ENCODE peak calls at places on chromosomes 4 and X, in eight cellular contexts. One of them, this sample, is unnamed.

GRCh38 chrX:109393859-109394258 is 88.0 kb downstream of the GUCY2F start:
- DNase-seq in AG10803: no peak
- DNase-seq in BE2C: no peak
- DNase-seq in gastrocnemius medialis: no peak
- DNase-seq in astrocyte: no peak
- DNase-seq in cardiac muscle cell: no peak
- DNase-seq in suprapubic skin: no peak
- DNase-seq in fibroblast of the aortic adventitia: no peak
- DNase-seq in this sample: peak; percentile 6

GRCh38 chrX:130109429-130110378 is 593 bp downstream of the ELF4 start:
- DNase-seq in AG10803: peak; percentile 25
- DNase-seq in BE2C: no peak
- DNase-seq in gastrocnemius medialis: no peak
- DNase-seq in astrocyte: no peak
- DNase-seq in cardiac muscle cell: no peak
- DNase-seq in suprapubic skin: no peak
- DNase-seq in fibroblast of the aortic adventitia: peak; percentile 54
- DNase-seq in this sample: no peak

GRCh38 chr4:184267673-184268573 is 50.2 kb upstream of the ENPP6 start:
- DNase-seq in AG10803: peak; percentile 96
- DNase-seq in BE2C: peak; percentile 56
- DNase-seq in gastrocnemius medialis: no peak
- DNase-seq in astrocyte: peak; percentile 93
- DNase-seq in cardiac muscle cell: no peak
- DNase-seq in suprapubic skin: no peak
- DNase-seq in fibroblast of the aortic adventitia: peak; percentile 93
- DNase-seq in this sample: peak; percentile 91

GRCh38 chr4:121860121-121860520 is 10.2 kb downstream of the BBS7 start:
- DNase-seq in AG10803: no peak
- DNase-seq in BE2C: no peak
- DNase-seq in gastrocnemius medialis: no peak
- DNase-seq in astrocyte: no peak
- DNase-seq in cardiac muscle cell: no peak
- DNase-seq in suprapubic skin: no peak
- DNase-seq in fibroblast of the aortic adventitia: no peak
- DNase-seq in this sample: peak; percentile 17

GRCh38 chrX:83845397-83845796 is 15.5 kb upstream of the CYLC1 start:
- DNase-seq in AG10803: peak; percentile 14
- DNase-seq in BE2C: peak; percentile 8
- DNase-seq in gastrocnemius medialis: no peak
- DNase-seq in astrocyte: peak; percentile 15
- DNase-seq in cardiac muscle cell: peak; percentile 57
- DNase-seq in suprapubic skin: no peak
- DNase-seq in fibroblast of the aortic adventitia: peak; percentile 23
- DNase-seq in this sample: peak; percentile 28

GRCh38 chr4:140427104-140427918 is at the start of gene CLGN:
- DNase-seq in AG10803: peak; percentile 38
- DNase-seq in BE2C: peak; percentile 96
- DNase-seq in gastrocnemius medialis: peak; percentile 7
- DNase-seq in astrocyte: peak; percentile 46
- DNase-seq in cardiac muscle cell: peak; percentile 94
- DNase-seq in suprapubic skin: peak; percentile 61
- DNase-seq in fibroblast of the aortic adventitia: peak; percentile 52
- DNase-seq in this sample: peak; percentile 31

GRCh38 chr4:24103434-24104168 is 213.8 kb upstream of the PPARGC1A start:
- DNase-seq in AG10803: no peak
- DNase-seq in BE2C: no peak
- DNase-seq in gastrocnemius medialis: no peak
- DNase-seq in astrocyte: peak; percentile 62
- DNase-seq in cardiac muscle cell: peak; percentile 28
- DNase-seq in suprapubic skin: no peak
- DNase-seq in fibroblast of the aortic adventitia: peak; percentile 32
- DNase-seq in this sample: peak; percentile 79

GRCh38 chrX:119218198-119218597 is 17.9 kb upstream of the PGRMC1 start:
- DNase-seq in AG10803: no peak
- DNase-seq in BE2C: no peak
- DNase-seq in gastrocnemius medialis: no peak
- DNase-seq in astrocyte: no peak
- DNase-seq in cardiac muscle cell: peak; percentile 7
- DNase-seq in suprapubic skin: no peak
- DNase-seq in fibroblast of the aortic adventitia: peak; percentile 45
- DNase-seq in this sample: peak; percentile 42

GRCh38 chr4:67054901-67055300 is 490.4 kb downstream of the CENPC start:
- DNase-seq in AG10803: no peak
- DNase-seq in BE2C: no peak
- DNase-seq in gastrocnemius medialis: no peak
- DNase-seq in astrocyte: peak; percentile 34
- DNase-seq in cardiac muscle cell: no peak
- DNase-seq in suprapubic skin: no peak
- DNase-seq in fibroblast of the aortic adventitia: no peak
- DNase-seq in this sample: no peak

GRCh38 chr4:112938461-112939058 is 110.9 kb upstream of the ANK2 start:
- DNase-seq in AG10803: peak; percentile 62
- DNase-seq in BE2C: no peak
- DNase-seq in gastrocnemius medialis: no peak
- DNase-seq in astrocyte: peak; percentile 23
- DNase-seq in cardiac muscle cell: peak; percentile 19
- DNase-seq in suprapubic skin: no peak
- DNase-seq in fibroblast of the aortic adventitia: peak; percentile 78
- DNase-seq in this sample: peak; percentile 69

GRCh38 chr4:8905773-8906667 is 34.4 kb upstream of the HMX1 start:
- DNase-seq in AG10803: no peak
- DNase-seq in BE2C: peak; percentile 3
- DNase-seq in gastrocnemius medialis: no peak
- DNase-seq in astrocyte: no peak
- DNase-seq in cardiac muscle cell: no peak
- DNase-seq in suprapubic skin: peak; percentile 44
- DNase-seq in fibroblast of the aortic adventitia: no peak
- DNase-seq in this sample: no peak

GRCh38 chr4:26015133-26015651 is 101.2 kb downstream of the SMIM20 start:
- DNase-seq in AG10803: peak; percentile 100
- DNase-seq in BE2C: no peak
- DNase-seq in gastrocnemius medialis: no peak
- DNase-seq in astrocyte: peak; percentile 99
- DNase-seq in cardiac muscle cell: no peak
- DNase-seq in suprapubic skin: peak; percentile 78
- DNase-seq in fibroblast of the aortic adventitia: peak; percentile 99
- DNase-seq in this sample: peak; percentile 99

GRCh38 chr4:102637391-102637790 is 123.4 kb downstream of the MANBA start:
- DNase-seq in AG10803: no peak
- DNase-seq in BE2C: no peak
- DNase-seq in gastrocnemius medialis: no peak
- DNase-seq in astrocyte: no peak
- DNase-seq in cardiac muscle cell: no peak
- DNase-seq in suprapubic skin: no peak
- DNase-seq in fibroblast of the aortic adventitia: no peak
- DNase-seq in this sample: no peak

GRCh38 chr4:156933633-156934258 is 37.9 kb downstream of the PDGFC start:
- DNase-seq in AG10803: peak; percentile 59
- DNase-seq in BE2C: no peak
- DNase-seq in gastrocnemius medialis: no peak
- DNase-seq in astrocyte: peak; percentile 97
- DNase-seq in cardiac muscle cell: no peak
- DNase-seq in suprapubic skin: no peak
- DNase-seq in fibroblast of the aortic adventitia: peak; percentile 79
- DNase-seq in this sample: peak; percentile 89

GRCh38 chrX:72180539-72180938 is 1.0 kb upstream of the PIN4 start:
- DNase-seq in AG10803: no peak
- DNase-seq in BE2C: no peak
- DNase-seq in gastrocnemius medialis: no peak
- DNase-seq in astrocyte: no peak
- DNase-seq in cardiac muscle cell: no peak
- DNase-seq in suprapubic skin: no peak
- DNase-seq in fibroblast of the aortic adventitia: no peak
- DNase-seq in this sample: no peak

DNA sequence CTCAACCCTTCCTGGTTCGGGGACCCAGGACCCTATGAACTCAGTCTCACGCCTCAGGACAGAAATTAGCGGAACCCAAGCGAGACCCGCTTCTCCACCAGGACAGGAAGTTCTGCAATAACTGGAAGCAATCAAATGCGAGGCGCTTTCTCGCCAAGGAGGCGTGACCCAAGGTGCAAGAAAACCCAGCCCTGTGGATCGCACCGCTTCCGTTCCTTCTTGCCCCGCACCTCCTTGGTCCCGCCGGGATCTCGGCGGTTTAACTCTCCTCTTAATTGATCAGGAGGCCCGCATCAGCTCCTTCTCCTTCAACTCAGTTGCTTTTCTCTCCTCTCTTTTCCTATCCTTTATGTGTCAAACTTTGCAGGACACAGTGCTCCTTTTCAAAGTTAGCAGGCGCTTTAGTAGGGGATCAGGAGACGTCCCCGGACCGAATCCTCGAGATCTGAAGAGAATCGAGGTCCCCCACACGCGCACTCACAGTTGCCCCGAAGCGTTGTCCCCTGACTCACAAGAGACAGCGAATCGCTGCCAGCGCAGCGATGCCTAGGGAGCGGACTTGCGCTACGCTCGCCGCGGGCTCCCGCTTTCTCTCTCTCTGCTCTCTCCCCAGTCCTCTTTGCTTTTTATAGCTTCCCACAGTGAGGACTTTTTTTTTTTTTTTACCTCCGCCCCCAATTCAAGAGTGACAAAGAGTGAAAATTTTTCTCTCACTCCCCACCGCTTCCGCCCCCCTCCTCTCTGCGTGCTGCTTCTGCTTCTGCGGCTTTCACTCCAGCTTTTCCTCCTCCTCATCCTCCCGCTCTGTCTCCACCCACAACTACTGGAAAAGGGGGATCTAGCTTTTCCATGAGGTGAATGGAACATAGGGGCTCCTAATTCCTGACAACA is at the start of gene DKK2:
- DNase-seq in AG10803: peak; percentile 41
- DNase-seq in BE2C: peak; percentile 33
- DNase-seq in gastrocnemius medialis: peak; percentile 2
- DNase-seq in astrocyte: peak; percentile 24
- DNase-seq in cardiac muscle cell: peak; percentile 45
- DNase-seq in suprapubic skin: peak; percentile 78
- DNase-seq in fibroblast of the aortic adventitia: peak; percentile 22
- DNase-seq in this sample: peak; percentile 44
- TF ChIP-seq CTCF in AG10803: no peak
- TF ChIP-seq CTCF in BE2C: no peak
- TF ChIP-seq CTCF in gastrocnemius medialis: no peak
- TF ChIP-seq CTCF in astrocyte: no peak
- TF ChIP-seq CTCF in cardiac muscle cell: no peak
- TF ChIP-seq CTCF in suprapubic skin: no peak
- TF ChIP-seq CTCF in fibroblast of the aortic adventitia: no peak
- TF ChIP-seq CTCF in this sample: no peak

GRCh38 chr4:153576443-153576774 is 107.7 kb upstream of the TLR2 start:
- DNase-seq in AG10803: no peak
- DNase-seq in BE2C: no peak
- DNase-seq in gastrocnemius medialis: no peak
- DNase-seq in astrocyte: no peak
- DNase-seq in cardiac muscle cell: no peak
- DNase-seq in suprapubic skin: no peak
- DNase-seq in fibroblast of the aortic adventitia: no peak
- DNase-seq in this sample: no peak

GRCh38 chr4:153573221-153573620 is 107.1 kb downstream of the TMEM131L start:
- DNase-seq in AG10803: no peak
- DNase-seq in BE2C: no peak
- DNase-seq in gastrocnemius medialis: peak; percentile 77
- DNase-seq in astrocyte: no peak
- DNase-seq in cardiac muscle cell: no peak
- DNase-seq in suprapubic skin: no peak
- DNase-seq in fibroblast of the aortic adventitia: no peak
- DNase-seq in this sample: no peak

GRCh38 chr4:153572609-153573008 is 106.4 kb downstream of the TMEM131L start:
- DNase-seq in AG10803: no peak
- DNase-seq in BE2C: no peak
- DNase-seq in gastrocnemius medialis: no peak
- DNase-seq in astrocyte: no peak
- DNase-seq in cardiac muscle cell: no peak
- DNase-seq in suprapubic skin: no peak
- DNase-seq in fibroblast of the aortic adventitia: no peak
- DNase-seq in this sample: no peak

GRCh38 chr4:153577053-153577452 is 107.0 kb upstream of the TLR2 start:
- DNase-seq in AG10803: no peak
- DNase-seq in BE2C: no peak
- DNase-seq in gastrocnemius medialis: no peak
- DNase-seq in astrocyte: no peak
- DNase-seq in cardiac muscle cell: no peak
- DNase-seq in suprapubic skin: no peak
- DNase-seq in fibroblast of the aortic adventitia: no peak
- DNase-seq in this sample: no peak

DNA sequence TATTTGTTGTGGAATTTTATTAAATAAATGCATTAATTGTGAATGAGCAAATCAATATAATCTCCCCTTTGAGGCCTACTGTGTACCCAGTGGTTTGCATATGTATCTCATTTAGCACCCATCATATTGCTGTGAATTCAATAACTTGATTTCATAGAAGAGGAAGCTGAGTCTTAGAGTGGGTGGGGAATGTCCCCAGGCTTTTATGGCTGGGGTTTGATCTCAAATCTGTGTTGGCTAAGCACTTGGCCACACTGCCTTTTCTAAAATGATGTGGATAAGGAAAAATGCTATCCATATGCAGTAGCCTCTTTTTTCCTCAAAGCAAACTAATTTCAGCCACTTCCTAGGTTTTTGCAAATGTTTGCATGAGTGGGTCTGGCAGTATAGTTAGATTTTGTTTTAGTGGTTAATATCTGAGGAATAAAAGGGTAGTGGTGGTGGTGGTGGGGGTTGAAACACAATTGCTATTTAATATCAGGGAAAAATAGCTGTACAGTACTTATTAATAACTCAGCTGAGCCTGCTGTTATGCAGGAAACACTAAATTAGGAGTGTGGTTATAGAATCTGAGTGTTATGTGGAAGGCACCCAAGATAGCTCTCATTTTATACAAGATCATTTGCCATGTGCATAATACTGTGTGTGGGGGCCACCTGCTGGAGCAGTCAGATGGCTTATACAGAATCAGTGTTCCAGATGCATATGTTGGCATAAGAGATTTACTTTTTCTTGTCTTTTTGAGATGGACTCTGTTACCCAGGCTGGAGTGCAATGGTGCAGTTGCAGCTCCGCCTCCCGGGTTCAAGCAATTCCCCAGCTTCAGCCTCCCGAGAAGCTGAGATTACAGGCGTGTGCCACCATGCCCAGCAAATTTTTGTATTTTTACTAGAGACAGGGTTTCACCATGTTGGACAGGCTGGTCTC is 108.0 kb downstream of the TMEM131L start:
- DNase-seq in AG10803: peak; percentile 92
- DNase-seq in BE2C: peak; percentile 60
- DNase-seq in gastrocnemius medialis: peak; percentile 54
- DNase-seq in astrocyte: peak; percentile 76
- DNase-seq in cardiac muscle cell: peak; percentile 54
- DNase-seq in suprapubic skin: no peak
- DNase-seq in fibroblast of the aortic adventitia: peak; percentile 92
- DNase-seq in this sample: peak; percentile 85
- H3K4me3 ChIP-seq in AG10803: no peak overlapping the region
- H3K4me3 ChIP-seq in BE2C: no peak overlapping the region
- H3K4me3 ChIP-seq in gastrocnemius medialis: no peak overlapping the region
- H3K4me3 ChIP-seq in astrocyte: no peak overlapping the region
- H3K4me3 ChIP-seq in cardiac muscle cell: no peak overlapping the region
- H3K4me3 ChIP-seq in suprapubic skin: no peak overlapping the region
- H3K4me3 ChIP-seq in fibroblast of the aortic adventitia: no peak overlapping the region
- H3K4me3 ChIP-seq in this sample: no peak overlapping the region

GRCh38 chr4:38832624-38833528 is 23.7 kb downstream of the TLR6 start:
- DNase-seq in AG10803: no peak
- DNase-seq in BE2C: no peak
- DNase-seq in gastrocnemius medialis: no peak
- DNase-seq in astrocyte: no peak
- DNase-seq in cardiac muscle cell: no peak
- DNase-seq in suprapubic skin: no peak
- DNase-seq in fibroblast of the aortic adventitia: no peak
- DNase-seq in this sample: no peak
- TF ChIP-seq CTCF in AG10803: no peak
- TF ChIP-seq CTCF in BE2C: peak; percentile 26
- TF ChIP-seq CTCF in gastrocnemius medialis: no peak
- TF ChIP-seq CTCF in astrocyte: peak; percentile 8
- TF ChIP-seq CTCF in cardiac muscle cell: peak; percentile 26
- TF ChIP-seq CTCF in suprapubic skin: no peak
- TF ChIP-seq CTCF in fibroblast of the aortic adventitia: peak; percentile 11
- TF ChIP-seq CTCF in this sample: peak; percentile 30

GRCh38 chr4:56680266-56680665 is 830 bp downstream of the HOPX start:
- DNase-seq in AG10803: no peak
- DNase-seq in BE2C: no peak
- DNase-seq in gastrocnemius medialis: no peak
- DNase-seq in astrocyte: no peak
- DNase-seq in cardiac muscle cell: peak; percentile 75
- DNase-seq in suprapubic skin: no peak
- DNase-seq in fibroblast of the aortic adventitia: no peak
- DNase-seq in this sample: no peak
- H3K4me3 ChIP-seq in AG10803: no peak overlapping the region
- H3K4me3 ChIP-seq in BE2C: no peak overlapping the region
- H3K4me3 ChIP-seq in gastrocnemius medialis: no peak overlapping the region
- H3K4me3 ChIP-seq in astrocyte: no peak overlapping the region
- H3K4me3 ChIP-seq in cardiac muscle cell: no peak overlapping the region
- H3K4me3 ChIP-seq in suprapubic skin: peak overlapping the region; percentile 38
- H3K4me3 ChIP-seq in fibroblast of the aortic adventitia: no peak overlapping the region
- H3K4me3 ChIP-seq in this sample: no peak overlapping the region

This sample was measured in fibroblast of mammary gland.